ENCODE peak calls at places on chromosomes 4 and X, in eight cellular contexts. O is CD8-positive, alpha-beta T cell; E is mammary epithelial cell; F is brain microvascular endothelial cell; A is WERI-Rb-1; V is mucosa of descending colon; K is NT2/D1; B is lower lobe of right lung. C is an unnamed sample.

GRCh38 chr4:8547108-8547911 is 32.9 kb upstream of the GPR78 start:
- DNase-seq in O (no peak), E (peak; percentile 82), F (peak; percentile 71), A (peak; percentile 27), V (no peak), K (peak; percentile 67), B (no peak), C (peak; percentile 31)

GRCh38 chrX:10156199-10157031 is at the start of gene CLCN4:
- DNase-seq in O (no peak), E (no peak), F (peak; percentile 11), A (peak; percentile 67), V (peak; percentile 58), K (peak; percentile 30), B (peak; percentile 81), C (peak; percentile 57)

GRCh38 chr4:110073045-110073845 is 125.2 kb downstream of the ELOVL6 start:
- DNase-seq in O (no peak), E (no peak), F (no peak), A (no peak), V (no peak), K (no peak), B (no peak), C (no peak)

GRCh38 chr4:8115916-8116315 is 42.7 kb downstream of the ABLIM2 start:
- DNase-seq in O (no peak), E (no peak), F (no peak), A (no peak), V (no peak), K (no peak), B (no peak), C (no peak)

GRCh38 chrX:72685810-72686465 is 28.2 kb downstream of the PHKA1 start:
- DNase-seq in O (no peak), E (peak; percentile 92), F (no peak), A (no peak), V (no peak), K (no peak), B (no peak), C (no peak)

GRCh38 chrX:69163936-69164741 is 1.1 kb downstream of the PJA1 start:
- DNase-seq in O (peak; percentile 40), E (no peak), F (peak; percentile 14), A (peak; percentile 14), V (peak; percentile 47), K (no peak), B (peak; percentile 53), C (no peak)

GRCh38 chr4:187929024-187929423 is 66.5 kb upstream of the ZFP42 start:
- DNase-seq in O (no peak), E (no peak), F (no peak), A (peak; percentile 21), V (no peak), K (peak; percentile 25), B (no peak), C (no peak)

GRCh38 chr4:54852602-54853001 is 194.8 kb downstream of the KIT start:
- DNase-seq in O (no peak), E (no peak), F (no peak), A (no peak), V (no peak), K (no peak), B (no peak), C (no peak)

GRCh38 chr4:10119773-10120172 is 3.2 kb upstream of the WDR1 start:
- DNase-seq in O (no peak), E (no peak), F (no peak), A (no peak), V (no peak), K (no peak), B (no peak), C (no peak)

GRCh38 chr4:176539091-176539784 is 219.5 kb downstream of the SPCS3 start:
- DNase-seq in O (no peak), E (no peak), F (no peak), A (no peak), V (no peak), K (no peak), B (no peak), C (no peak)

GRCh38 chrX:132090370-132091152 is 37.3 kb downstream of the FRMD7 start:
- DNase-seq in O (no peak), E (no peak), F (no peak), A (no peak), V (no peak), K (no peak), B (no peak), C (no peak)

GRCh38 chr4:88533937-88534750 is 10.6 kb upstream of the PYURF start:
- DNase-seq in O (no peak), E (peak; percentile 87), F (peak; percentile 58), A (no peak), V (no peak), K (no peak), B (no peak), C (no peak)

GRCh38 chrX:13093489-13094140 is 49.2 kb upstream of the FAM9C start:
- DNase-seq in O (no peak), E (no peak), F (no peak), A (no peak), V (no peak), K (no peak), B (no peak), C (no peak)
- H3K4me3 ChIP-seq in O (no peak overlapping the region), E (no peak overlapping the region), F (no peak overlapping the region), A (no peak overlapping the region), V (no peak overlapping the region), K (no peak overlapping the region), B (no peak overlapping the region), C (no peak overlapping the region)

DNA sequence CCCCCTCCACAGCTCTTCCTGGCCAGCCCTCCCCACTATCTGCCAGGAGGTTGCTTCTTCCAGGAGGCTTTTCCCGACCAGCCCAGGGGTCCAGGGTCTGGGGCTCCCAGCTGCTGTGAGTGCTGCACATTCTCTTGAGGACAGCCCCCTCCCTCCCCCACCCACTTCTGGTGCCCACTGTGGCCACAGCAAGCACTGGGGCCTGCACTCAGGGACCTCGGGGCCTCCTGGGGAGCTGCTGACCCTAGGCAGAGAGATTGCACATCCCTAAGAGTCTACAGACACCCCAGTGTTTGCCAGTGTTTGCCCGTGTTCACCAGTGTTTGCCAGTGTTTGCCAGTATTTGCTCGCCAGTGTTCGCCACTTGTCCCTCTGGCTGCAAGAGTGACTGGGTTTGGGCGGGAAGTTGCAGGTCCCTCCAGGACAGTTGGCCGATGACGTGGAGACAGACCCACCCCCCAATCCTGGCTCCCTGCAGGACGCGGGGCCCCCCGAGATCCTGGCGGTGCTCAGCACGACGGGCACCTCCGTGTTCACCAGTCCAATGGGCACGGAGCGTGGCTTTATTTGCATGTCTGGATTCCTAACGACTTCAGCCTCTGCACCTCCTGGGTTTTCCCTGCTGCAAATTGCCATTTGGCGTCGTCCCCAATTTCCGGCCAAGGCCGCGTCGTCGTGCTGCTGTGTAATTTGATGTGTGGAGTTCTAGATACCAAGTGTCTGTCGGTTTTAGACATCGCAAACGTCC is 87.5 kb upstream of the NKX1-1 start:
- DNase-seq in O (no peak), E (no peak), F (no peak), A (no peak), V (peak; percentile 4), K (no peak), B (peak; percentile 40), C (peak; percentile 57)
- H3K36me3 ChIP-seq in O (no peaks in the 10 kb centered on the region), E (no peaks in the 10 kb centered on the region), F (no peaks in the 10 kb centered on the region), A (no peaks in the 10 kb centered on the region), V (no peaks in the 10 kb centered on the region), K (no peaks in the 10 kb centered on the region), B (no peaks in the 10 kb centered on the region), C (no peaks in the 10 kb centered on the region)

DNA sequence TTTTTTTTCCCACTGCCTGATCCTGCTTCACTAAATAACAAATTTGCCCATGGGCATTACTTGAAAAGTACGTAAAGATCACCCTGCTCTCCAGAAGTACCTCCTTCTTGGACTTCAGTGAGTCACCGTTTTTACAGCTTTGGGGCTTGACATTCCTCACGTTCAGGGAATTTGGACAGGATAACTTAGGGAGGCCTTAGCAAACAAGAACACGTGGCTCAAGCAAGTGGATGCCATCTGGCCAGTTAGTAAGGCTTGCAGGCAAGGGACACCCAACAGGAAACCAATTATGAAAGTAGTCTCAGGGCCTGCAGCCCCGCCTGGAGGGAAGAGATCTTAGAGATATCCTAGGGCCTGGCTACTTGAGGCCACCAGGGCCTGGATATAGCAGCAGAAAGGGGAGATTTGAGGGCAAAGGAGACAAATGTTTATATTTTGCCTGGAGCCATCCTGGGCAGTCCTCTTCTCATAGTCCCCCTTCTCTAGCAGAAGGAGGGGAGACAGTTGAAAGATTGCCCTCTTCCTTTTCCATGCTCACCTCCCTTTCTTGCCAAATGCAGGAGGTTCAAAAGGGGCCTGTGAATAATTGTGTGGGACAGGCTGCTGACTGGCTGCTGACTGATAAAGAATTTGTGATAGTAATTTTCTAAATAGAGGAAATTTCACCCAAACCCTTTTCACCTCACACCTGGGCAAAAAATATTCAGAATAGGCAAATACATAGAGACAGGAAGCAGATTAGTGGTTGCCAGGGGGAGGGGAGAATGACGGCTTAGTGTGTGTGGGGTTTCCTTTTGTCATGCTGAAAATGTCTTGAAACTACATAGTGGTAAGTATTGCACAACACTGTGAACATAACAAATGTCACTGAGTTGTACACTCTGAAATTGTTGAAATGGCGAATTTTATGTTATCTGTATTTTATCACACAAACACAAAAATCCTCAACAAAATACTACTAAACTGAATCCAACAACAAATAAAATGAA is 60.4 kb upstream of the PLAC1 start:
- DNase-seq in O (no peak), E (peak; percentile 81), F (peak; percentile 60), A (peak; percentile 74), V (no peak), K (no peak), B (peak; percentile 49), C (peak; percentile 42)
- H3K4me3 ChIP-seq in O (no peak overlapping the region), E (no peak overlapping the region), F (no peak overlapping the region), A (no peak overlapping the region), V (no peak overlapping the region), K (no peak overlapping the region), B (no peak overlapping the region), C (no peak overlapping the region)

DNA sequence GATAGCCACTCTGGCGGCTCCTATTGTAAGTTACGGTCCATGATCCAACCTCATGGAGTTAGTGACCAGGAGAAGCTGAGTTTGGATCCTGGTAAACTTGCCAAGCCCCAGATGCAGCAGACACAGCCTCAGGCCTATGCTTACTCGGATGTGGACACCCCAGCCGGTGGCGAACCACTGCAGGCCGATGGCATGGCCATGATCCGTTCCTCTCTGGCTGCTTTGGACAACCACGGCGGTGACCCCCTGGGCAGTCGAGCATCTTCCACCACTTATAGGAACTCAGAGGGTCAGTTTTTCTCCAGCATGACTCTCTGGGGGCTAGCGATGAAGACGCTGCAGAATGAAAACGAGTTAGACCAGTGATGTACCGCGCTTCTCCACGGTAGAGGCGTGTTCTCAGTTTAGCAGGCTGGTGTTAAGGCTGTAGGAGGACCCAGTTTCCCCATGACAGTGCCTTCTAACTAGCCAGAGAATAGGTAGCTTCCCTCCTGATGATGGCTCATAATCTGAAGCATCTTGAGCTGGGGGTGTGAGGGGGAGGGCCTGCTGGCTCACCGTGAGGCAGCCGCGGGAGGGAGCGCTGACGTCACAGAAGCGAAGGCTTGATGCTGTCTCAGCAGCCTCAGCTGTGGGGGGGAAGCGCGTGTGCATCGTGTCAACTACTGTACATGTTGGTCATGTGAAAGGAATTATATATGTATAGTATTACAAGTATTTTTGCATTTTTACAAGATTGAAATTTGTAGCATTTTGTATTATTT is 31.1 kb downstream of the ZBTB49 start:
- DNase-seq in O (no peak), E (no peak), F (no peak), A (no peak), V (no peak), K (no peak), B (no peak), C (peak; percentile 40)
- H3K36me3 ChIP-seq in O (peaks cover 11% of the 10 kb centered on the region), E (peaks cover 3% of the 10 kb centered on the region), F (peaks cover 9% of the 10 kb centered on the region), A (peaks cover 11% of the 10 kb centered on the region), V (no peaks in the 10 kb centered on the region), K (peaks cover 46% of the 10 kb centered on the region), B (peaks cover 60% of the 10 kb centered on the region), C (peaks cover 54% of the 10 kb centered on the region)

C was measured in tibial artery.